ENCODE peak calls at places on chromosomes 7 and 10, in six cellular contexts. R is hepatocyte; C is CD4-positive, alpha-beta memory T cell; D is non-pigmented ciliary epithelial cell; U is activated CD4-positive, alpha-beta T cell treated with anti-CD3 and anti-CD28 coated beads for 36 hours; G is activated naive CD4-positive, alpha-beta T cell. L is an unnamed sample.

GRCh38 chr10:12351447-12351846 is 2.1 kb downstream of the CAMK1D start:
- DNase-seq in D (no peak), R (no peak), C (no peak), U (peak), G (no peak), L (no peak)

GRCh38 chr7:80681272-80681885 is 42.9 kb downstream of the CD36 start:
- DNase-seq in D (no peak), C (no peak), G (no peak), R (peak), U (no peak), L (peak)

GRCh38 chr10:103510046-103510685 is 16.7 kb downstream of the NEURL1 start:
- DNase-seq in R (no peak), D (no peak), G (no peak), C (no peak), U (no peak), L (no peak)

GRCh38 chr10:82942572-82943091 is 1067.6 kb downstream of the NRG3 start:
- DNase-seq in D (no peak), R (no peak), G (no peak), U (no peak), C (no peak), L (no peak)

GRCh38 chr10:78298835-78299234 is 265.2 kb downstream of the RPS24 start:
- DNase-seq in D (no peak), U (no peak), R (no peak), C (no peak), G (no peak), L (no peak)

GRCh38 chr7:33868151-33868550 is 37.2 kb upstream of the BMPER start:
- DNase-seq in D (no peak), R (no peak), G (no peak), C (no peak), U (no peak), L (no peak)

GRCh38 chr7:1531263-1531978 is 919 bp downstream of the MAFK start:
- DNase-seq in R (peak), D (no peak), U (peak), C (peak), G (no peak), L (no peak)

GRCh38 chr10:1217237-1217587 is 161.0 kb downstream of the WDR37 start:
- DNase-seq in R (no peak), U (no peak), D (no peak), C (no peak), G (no peak), L (no peak)

GRCh38 chr7:90945104-90945752 is 319.0 kb upstream of the FZD1 start:
- DNase-seq in D (peak), U (no peak), R (no peak), C (no peak), G (no peak), L (no peak)

GRCh38 chr10:7409045-7409731 is 1.6 kb downstream of the SFMBT2 start:
- DNase-seq in R (peak), G (peak), U (peak), C (peak), D (no peak), L (no peak)

GRCh38 chr10:59181668-59182067 is 5.2 kb downstream of the PHYHIPL start:
- DNase-seq in G (no peak), U (no peak), R (peak), C (no peak), D (peak), L (peak)

GRCh38 chr7:30142710-30143109 is 7.9 kb downstream of the MTURN start:
- DNase-seq in R (peak), C (no peak), U (no peak), D (no peak), G (no peak), L (peak)

GRCh38 chr7:537911-538634 is 18.4 kb upstream of the PDGFA start:
- DNase-seq in U (no peak), D (no peak), G (no peak), R (peak), C (no peak), L (peak)

GRCh38 chr10:13955426-13955825 is 368.7 kb downstream of the PRPF18 start:
- DNase-seq in C (no peak), G (no peak), D (no peak), U (no peak), R (no peak), L (no peak)

GRCh38 chr7:150476819-150477631 is 26.6 kb downstream of the GIMAP8 start:
- DNase-seq in R (no peak), U (peak), C (peak), G (no peak), D (no peak), L (no peak)

GRCh38 chr7:85734823-85735222 is 548.0 kb upstream of the SEMA3D start:
- DNase-seq in R (no peak), C (no peak), U (no peak), D (no peak), G (no peak), L (no peak)

GRCh38 chr7:150847536-150847935 is 4.8 kb upstream of the AOC1 start:
- DNase-seq in G (no peak), R (no peak), D (no peak), C (no peak), U (no peak), L (no peak)

GRCh38 chr7:135645296-135645904 is 16.9 kb upstream of the STMP1 start:
- DNase-seq in G (no peak), U (no peak), R (peak), C (peak), D (no peak), L (peak)

GRCh38 chr7:96657347-96658010 is 52.2 kb downstream of the SEM1 start:
- DNase-seq in U (no peak), C (no peak), G (no peak), R (no peak), D (no peak), L (no peak)

GRCh38 chr10:12709516-12709915 is 292.0 kb downstream of the CCDC3 start:
- DNase-seq in D (no peak), R (no peak), C (no peak), G (no peak), U (no peak), L (no peak)

GRCh38 chr7:3300221-3300650 is 816 bp upstream of the SDK1 start:
- DNase-seq in D (no peak), R (peak), U (peak), G (no peak), C (no peak), L (no peak)

GRCh38 chr7:91880016-91880412 is 488 bp downstream of the MTERF1 start:
- DNase-seq in D (no peak), R (peak), G (no peak), C (no peak), U (no peak), L (no peak)

GRCh38 chr10:4826788-4827324 is 849 bp downstream of the AKR1E2 start:
- DNase-seq in G (no peak), D (no peak), U (no peak), R (no peak), C (no peak), L (peak)

GRCh38 chr7:99825451-99825850 is 2.4 kb upstream of the CYP3A43 start:
- DNase-seq in R (peak), D (no peak), C (no peak), U (no peak), G (no peak), L (peak)

GRCh38 chr10:112953075-112953501 is 3.0 kb downstream of the TCF7L2 start:
- DNase-seq in C (no peak), G (no peak), D (no peak), R (peak), U (no peak), L (no peak)

GRCh38 chr10:103776878-103777591 is 78.3 kb downstream of the SH3PXD2A start:
- DNase-seq in D (no peak), G (no peak), U (no peak), R (no peak), C (no peak), L (no peak)

GRCh38 chr10:89092981-89093380 is 102.4 kb downstream of the FAS start:
- DNase-seq in R (no peak), U (no peak), G (no peak), C (no peak), D (no peak), L (no peak)

GRCh38 chr10:95661818-95662217 is 5.3 kb upstream of the ALDH18A1 start:
- DNase-seq in D (no peak), R (peak), C (no peak), U (no peak), G (no peak), L (peak)

GRCh38 chr7:158432369-158433270 is 155.0 kb downstream of the PTPRN2 start:
- DNase-seq in U (peak), R (peak), G (no peak), D (no peak), C (no peak), L (peak)

GRCh38 chr10:13936826-13937225 is 350.1 kb downstream of the PRPF18 start:
- DNase-seq in U (no peak), G (no peak), C (no peak), D (no peak), R (no peak), L (no peak)

GRCh38 chr10:133258066-133258817 is 18.4 kb downstream of the ADAM8 start:
- DNase-seq in G (no peak), C (peak), R (no peak), D (no peak), U (peak), L (no peak)

GRCh38 chr7:99679032-99679399 is 780 bp downstream of the CYP3A5 start:
- DNase-seq in C (no peak), R (peak), G (no peak), D (no peak), U (no peak), L (peak)

GRCh38 chr10:124943301-124944092 is 1.6 kb downstream of the ZRANB1 start:
- DNase-seq in G (no peak), U (peak), D (peak), C (no peak), R (no peak), L (no peak)

GRCh38 chr10:5531558-5532230 is 6.9 kb downstream of the CALML3 start:
- DNase-seq in D (no peak), G (no peak), C (no peak), R (no peak), U (no peak), L (peak)

GRCh38 chr7:98956937-98957336 is 78.6 kb downstream of the TRRAP start:
- DNase-seq in G (no peak), R (no peak), C (no peak), D (no peak), U (no peak), L (no peak)

L was measured in Caco-2.